ENCODE peak calls at places on chromosomes 11 and 22, in six cellular contexts. One of them, this sample, is unnamed.

GRCh38 chr11:1300569-1301187 is 8.8 kb downstream of the TOLLIP start:
- DNase-seq in kidney epithelial cell: no peak
- DNase-seq in tibial artery: peak; percentile 61
- DNase-seq in heart right ventricle: no peak
- DNase-seq in osteoblast: peak; percentile 5
- DNase-seq in fibroblast of lung: no peak
- DNase-seq in this sample: peak; percentile 61

GRCh38 chr11:59172345-59173079 is 580 bp downstream of the DTX4 start:
- DNase-seq in kidney epithelial cell: no peak
- DNase-seq in tibial artery: no peak
- DNase-seq in heart right ventricle: no peak
- DNase-seq in osteoblast: peak; percentile 67
- DNase-seq in fibroblast of lung: no peak
- DNase-seq in this sample: peak; percentile 70

GRCh38 chr22:45503816-45504702 is 1.4 kb downstream of the FBLN1 start:
- DNase-seq in kidney epithelial cell: no peak
- DNase-seq in tibial artery: peak; percentile 64
- DNase-seq in heart right ventricle: no peak
- DNase-seq in osteoblast: peak; percentile 43
- DNase-seq in fibroblast of lung: peak; percentile 63
- DNase-seq in this sample: peak; percentile 82

GRCh38 chr11:123694551-123694950 is 40.1 kb upstream of the SCN3B start:
- DNase-seq in kidney epithelial cell: no peak
- DNase-seq in tibial artery: no peak
- DNase-seq in heart right ventricle: no peak
- DNase-seq in osteoblast: no peak
- DNase-seq in fibroblast of lung: peak; percentile 3
- DNase-seq in this sample: no peak

GRCh38 chr22:38144025-38144405 is 33.5 kb upstream of the BAIAP2L2 start:
- DNase-seq in kidney epithelial cell: no peak
- DNase-seq in tibial artery: peak; percentile 31
- DNase-seq in heart right ventricle: no peak
- DNase-seq in osteoblast: peak; percentile 54
- DNase-seq in fibroblast of lung: no peak
- DNase-seq in this sample: peak; percentile 75

GRCh38 chr11:119983816-119984215 is 154.1 kb downstream of the TRIM29 start:
- DNase-seq in kidney epithelial cell: no peak
- DNase-seq in tibial artery: no peak
- DNase-seq in heart right ventricle: no peak
- DNase-seq in osteoblast: no peak
- DNase-seq in fibroblast of lung: no peak
- DNase-seq in this sample: peak; percentile 43

GRCh38 chr11:94020777-94021615 is at the start of gene HEPHL1:
- DNase-seq in kidney epithelial cell: no peak
- DNase-seq in tibial artery: no peak
- DNase-seq in heart right ventricle: no peak
- DNase-seq in osteoblast: no peak
- DNase-seq in fibroblast of lung: no peak
- DNase-seq in this sample: no peak

GRCh38 chr11:87251560-87251959 is 213.8 kb downstream of the TMEM135 start:
- DNase-seq in kidney epithelial cell: no peak
- DNase-seq in tibial artery: no peak
- DNase-seq in heart right ventricle: no peak
- DNase-seq in osteoblast: no peak
- DNase-seq in fibroblast of lung: no peak
- DNase-seq in this sample: no peak

GRCh38 chr11:14007566-14007965 is 45.0 kb downstream of the SPON1 start:
- DNase-seq in kidney epithelial cell: no peak
- DNase-seq in tibial artery: no peak
- DNase-seq in heart right ventricle: no peak
- DNase-seq in osteoblast: no peak
- DNase-seq in fibroblast of lung: no peak
- DNase-seq in this sample: no peak

GRCh38 chr22:19038728-19039447 is 83.3 kb downstream of the DGCR2 start:
- DNase-seq in kidney epithelial cell: no peak
- DNase-seq in tibial artery: peak; percentile 63
- DNase-seq in heart right ventricle: no peak
- DNase-seq in osteoblast: peak; percentile 58
- DNase-seq in fibroblast of lung: no peak
- DNase-seq in this sample: peak; percentile 61

GRCh38 chr11:124757320-124757719 is 4.8 kb downstream of the ESAM start:
- DNase-seq in kidney epithelial cell: no peak
- DNase-seq in tibial artery: no peak
- DNase-seq in heart right ventricle: no peak
- DNase-seq in osteoblast: peak; percentile 77
- DNase-seq in fibroblast of lung: no peak
- DNase-seq in this sample: no peak

DNA sequence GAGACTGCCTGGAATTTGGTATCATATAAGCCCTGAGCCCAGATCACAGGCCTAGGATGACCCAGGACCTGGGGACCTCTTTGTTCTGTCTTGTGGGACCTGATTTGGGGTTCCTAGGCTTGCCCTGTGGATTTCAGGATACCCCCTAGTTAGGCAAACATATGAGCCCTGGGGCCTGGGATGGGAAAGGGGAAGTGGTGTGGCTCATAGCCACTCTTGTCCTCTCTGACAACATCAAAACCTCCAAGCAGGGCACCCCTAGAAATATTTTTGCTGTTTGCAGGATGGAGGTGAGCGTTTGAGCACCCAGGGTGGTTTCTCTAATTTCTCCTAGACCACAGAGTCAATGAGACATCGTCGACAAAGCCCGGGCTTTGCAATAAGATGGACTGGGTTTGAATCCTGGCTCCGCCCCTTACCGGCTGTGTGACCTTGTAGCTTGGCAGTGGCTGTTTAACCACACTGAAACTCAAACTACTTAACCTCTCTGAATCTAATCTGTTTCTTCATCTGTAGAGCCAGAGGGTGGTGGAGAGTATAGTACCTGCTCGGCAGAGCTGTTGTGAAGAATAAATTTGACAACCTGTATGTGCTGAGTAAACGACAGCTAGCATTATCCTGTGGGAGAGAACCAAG is 5.3 kb upstream of the LRRC10B start:
- DNase-seq in kidney epithelial cell: no peak
- DNase-seq in tibial artery: no peak
- DNase-seq in heart right ventricle: no peak
- DNase-seq in osteoblast: no peak
- DNase-seq in fibroblast of lung: no peak
- DNase-seq in this sample: no peak
- H3K27me3 ChIP-seq in kidney epithelial cell: peaks cover 16% of the 10 kb centered on the region
- H3K27me3 ChIP-seq in tibial artery: no peaks in the 10 kb centered on the region
- H3K27me3 ChIP-seq in heart right ventricle: peaks cover 24% of the 10 kb centered on the region
- H3K27me3 ChIP-seq in osteoblast: peaks cover 38% of the 10 kb centered on the region
- H3K27me3 ChIP-seq in fibroblast of lung: peaks cover 24% of the 10 kb centered on the region
- H3K27me3 ChIP-seq in this sample: peaks cover 22% of the 10 kb centered on the region

GRCh38 chr11:32497951-32498350 is 62.6 kb upstream of the WT1 start:
- DNase-seq in kidney epithelial cell: no peak
- DNase-seq in tibial artery: no peak
- DNase-seq in heart right ventricle: no peak
- DNase-seq in osteoblast: no peak
- DNase-seq in fibroblast of lung: no peak
- DNase-seq in this sample: no peak
- H3K27me3 ChIP-seq in kidney epithelial cell: no peaks in the 10 kb centered on the region
- H3K27me3 ChIP-seq in tibial artery: no peaks in the 10 kb centered on the region
- H3K27me3 ChIP-seq in heart right ventricle: no peaks in the 10 kb centered on the region
- H3K27me3 ChIP-seq in osteoblast: no peaks in the 10 kb centered on the region
- H3K27me3 ChIP-seq in fibroblast of lung: no peaks in the 10 kb centered on the region
- H3K27me3 ChIP-seq in this sample: no peaks in the 10 kb centered on the region

GRCh38 chr22:25817092-25817943 is 75.3 kb downstream of the MYO18B start:
- DNase-seq in kidney epithelial cell: no peak
- DNase-seq in tibial artery: no peak
- DNase-seq in heart right ventricle: no peak
- DNase-seq in osteoblast: no peak
- DNase-seq in fibroblast of lung: no peak
- DNase-seq in this sample: no peak
- H3K27me3 ChIP-seq in kidney epithelial cell: no peaks in the 10 kb centered on the region
- H3K27me3 ChIP-seq in tibial artery: no peaks in the 10 kb centered on the region
- H3K27me3 ChIP-seq in heart right ventricle: no peaks in the 10 kb centered on the region
- H3K27me3 ChIP-seq in osteoblast: no peaks in the 10 kb centered on the region
- H3K27me3 ChIP-seq in fibroblast of lung: no peaks in the 10 kb centered on the region
- H3K27me3 ChIP-seq in this sample: no peaks in the 10 kb centered on the region

DNA sequence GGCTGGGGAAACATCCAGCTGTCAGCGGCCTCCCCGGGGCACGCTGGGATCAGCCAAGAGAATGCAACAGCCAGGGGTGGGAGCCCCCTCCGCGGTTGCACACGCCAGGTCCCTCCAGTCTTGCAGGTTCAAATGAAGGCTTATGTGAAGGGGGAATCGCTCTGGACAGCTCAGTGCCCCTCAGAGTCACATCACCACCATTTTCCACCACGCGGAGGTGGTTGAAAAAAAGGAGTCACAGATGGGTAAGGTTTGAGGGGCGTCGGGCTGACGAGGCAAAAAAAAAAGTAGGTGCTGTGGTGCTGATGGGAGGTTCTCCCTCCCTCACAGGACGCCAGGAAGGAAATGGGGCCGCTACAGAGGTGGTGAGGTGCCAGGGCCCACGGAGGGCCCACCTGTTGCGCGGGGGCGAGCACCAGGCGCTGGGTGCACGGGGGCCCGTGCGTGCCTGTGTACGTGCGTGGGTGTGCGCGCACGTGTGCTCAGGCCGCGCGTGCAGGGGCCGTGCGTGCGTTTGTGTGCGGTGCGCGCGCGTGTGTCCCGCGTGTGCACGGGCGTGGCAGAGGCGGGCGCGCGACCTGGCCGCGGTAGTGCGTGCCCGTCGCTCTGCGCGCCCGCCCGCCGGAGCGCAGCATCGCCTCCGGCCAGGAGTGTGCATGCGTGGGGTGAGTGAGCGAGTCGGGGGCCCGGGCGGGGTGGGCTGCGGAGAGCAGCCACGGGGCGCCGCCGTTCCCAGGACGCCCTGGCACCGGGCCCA is 3.0 kb downstream of the PDGFB start:
- DNase-seq in kidney epithelial cell: no peak
- DNase-seq in tibial artery: no peak
- DNase-seq in heart right ventricle: no peak
- DNase-seq in osteoblast: no peak
- DNase-seq in fibroblast of lung: no peak
- DNase-seq in this sample: peak; percentile 77
- H3K27me3 ChIP-seq in kidney epithelial cell: no peaks in the 10 kb centered on the region
- H3K27me3 ChIP-seq in tibial artery: no peaks in the 10 kb centered on the region
- H3K27me3 ChIP-seq in heart right ventricle: no peaks in the 10 kb centered on the region
- H3K27me3 ChIP-seq in osteoblast: peaks cover 72% of the 10 kb centered on the region
- H3K27me3 ChIP-seq in fibroblast of lung: peaks cover 52% of the 10 kb centered on the region
- H3K27me3 ChIP-seq in this sample: peaks cover 55% of the 10 kb centered on the region

GRCh38 chr11:70768346-70769095 is 370.2 kb downstream of the CTTN start:
- DNase-seq in kidney epithelial cell: no peak
- DNase-seq in tibial artery: no peak
- DNase-seq in heart right ventricle: no peak
- DNase-seq in osteoblast: peak; percentile 5
- DNase-seq in fibroblast of lung: no peak
- DNase-seq in this sample: no peak

GRCh38 chr11:70769106-70769505 is 370.8 kb downstream of the CTTN start:
- DNase-seq in kidney epithelial cell: no peak
- DNase-seq in tibial artery: peak; percentile 54
- DNase-seq in heart right ventricle: no peak
- DNase-seq in osteoblast: peak; percentile 35
- DNase-seq in fibroblast of lung: no peak
- DNase-seq in this sample: no peak

GRCh38 chr11:70769521-70769920 is 371.2 kb downstream of the CTTN start:
- DNase-seq in kidney epithelial cell: no peak
- DNase-seq in tibial artery: peak; percentile 9
- DNase-seq in heart right ventricle: no peak
- DNase-seq in osteoblast: peak; percentile 14
- DNase-seq in fibroblast of lung: no peak
- DNase-seq in this sample: no peak

GRCh38 chr11:70772950-70773349 is 374.6 kb downstream of the CTTN start:
- DNase-seq in kidney epithelial cell: no peak
- DNase-seq in tibial artery: peak; percentile 11
- DNase-seq in heart right ventricle: no peak
- DNase-seq in osteoblast: peak; percentile 15
- DNase-seq in fibroblast of lung: no peak
- DNase-seq in this sample: peak; percentile 88

DNA sequence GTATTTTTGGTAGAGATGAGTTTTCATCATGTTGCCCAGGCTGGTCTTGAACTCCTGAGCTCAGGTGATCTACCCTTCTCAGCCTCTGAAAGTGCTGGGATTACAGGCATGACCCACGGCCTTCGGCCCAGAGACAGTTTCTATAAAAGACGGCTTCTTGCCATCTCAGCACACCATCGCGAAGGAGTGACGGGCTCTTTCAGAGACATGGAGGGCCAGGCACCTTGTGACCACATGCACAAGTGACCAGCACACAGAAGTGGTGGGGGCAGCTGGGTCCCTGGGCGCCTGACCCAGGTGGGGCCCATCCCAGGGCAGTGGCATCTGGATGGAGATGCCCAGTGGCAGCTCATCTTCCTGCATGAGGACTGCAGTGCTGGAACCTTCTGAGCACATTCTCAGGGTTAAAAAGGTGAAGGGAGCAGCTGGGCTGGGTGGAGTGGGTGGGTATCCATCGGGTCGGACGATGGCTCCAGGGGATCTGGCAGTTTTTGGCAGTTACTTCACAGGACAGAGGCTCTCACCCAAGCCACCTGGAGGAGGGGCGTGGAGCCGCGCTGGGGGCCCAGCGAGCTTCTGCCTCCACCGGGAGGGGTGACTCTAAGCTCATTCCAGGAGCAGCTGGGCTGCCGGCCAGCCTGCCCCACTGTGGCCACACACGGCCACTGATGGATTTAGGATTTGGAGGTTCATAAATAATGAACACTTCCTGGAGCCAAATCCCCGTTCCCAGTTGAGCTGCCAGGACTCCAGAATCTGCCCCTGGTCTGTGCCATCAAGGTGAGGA is 373.0 kb downstream of the CTTN start:
- DNase-seq in kidney epithelial cell: no peak
- DNase-seq in tibial artery: peak; percentile 40
- DNase-seq in heart right ventricle: no peak
- DNase-seq in osteoblast: peak; percentile 17
- DNase-seq in fibroblast of lung: no peak
- DNase-seq in this sample: peak; percentile 81
- H3K27me3 ChIP-seq in kidney epithelial cell: no peaks in the 10 kb centered on the region
- H3K27me3 ChIP-seq in tibial artery: no peaks in the 10 kb centered on the region
- H3K27me3 ChIP-seq in heart right ventricle: no peaks in the 10 kb centered on the region
- H3K27me3 ChIP-seq in osteoblast: no peaks in the 10 kb centered on the region
- H3K27me3 ChIP-seq in fibroblast of lung: no peaks in the 10 kb centered on the region
- H3K27me3 ChIP-seq in this sample: no peaks in the 10 kb centered on the region

This sample was measured in H7.